ENCODE peak calls at places on chromosomes 13 and 19, in eight cellular contexts. J is HT1080, Z is SIG-M5, M is T-cell, K is fibroblast of pulmonary artery, D is iris pigment epithelial cell, N is AG04449, U is ecto neural progenitor cell. I is an unnamed sample.
A peak's percentile ranks its signal among the peaks of the same experiment; 100 is the strongest.

GRCh38 chr13:36919833-36920611 is at the start of gene SMAD9:
- DNase-seq in J (peak; percentile 10), Z (no peak), M (no peak), K (peak; percentile 73), D (peak; percentile 70), N (no peak), U (peak; percentile 81), I (peak; percentile 28)

GRCh38 chr13:94784066-94784465 is 71.7 kb upstream of the SOX21 start:
- DNase-seq in J (peak; percentile 37), Z (no peak), M (no peak), K (peak; percentile 81), D (peak; percentile 30), N (peak; percentile 16), U (no peak), I (no peak)

GRCh38 chr13:109332501-109333499 is 453.6 kb downstream of the IRS2 start:
- DNase-seq in J (no peak), Z (no peak), M (no peak), K (no peak), D (no peak), N (no peak), U (no peak), I (no peak)

GRCh38 chr19:15022752-15023151 is 26.5 kb upstream of the CASP14 start:
- DNase-seq in J (no peak), Z (no peak), M (no peak), K (no peak), D (no peak), N (no peak), U (no peak), I (no peak)

GRCh38 chr19:23049256-23049655 is 46.3 kb upstream of the ZNF728 start:
- DNase-seq in J (no peak), Z (no peak), M (no peak), K (no peak), D (no peak), N (no peak), U (no peak), I (no peak)

GRCh38 chr19:3670796-3671679 is 29.2 kb downstream of the PIP5K1C start:
- DNase-seq in J (no peak), Z (no peak), M (no peak), K (peak; percentile 89), D (peak; percentile 76), N (no peak), U (no peak), I (no peak)

GRCh38 chr13:109840201-109840892 is 54.0 kb upstream of the IRS2 start:
- DNase-seq in J (peak; percentile 98), Z (peak; percentile 19), M (no peak), K (peak; percentile 39), D (peak; percentile 74), N (no peak), U (peak; percentile 60), I (no peak)

GRCh38 chr13:102670130-102670529 is 24.7 kb downstream of the METTL21C start:
- DNase-seq in J (no peak), Z (no peak), M (no peak), K (no peak), D (no peak), N (no peak), U (no peak), I (no peak)

GRCh38 chr13:36088001-36088400 is 43.2 kb downstream of the DCLK1 start:
- DNase-seq in J (peak; percentile 22), Z (no peak), M (no peak), K (no peak), D (no peak), N (no peak), U (no peak), I (no peak)

GRCh38 chr13:23751195-23751594 is 138.0 kb downstream of the MIPEP start:
- DNase-seq in J (peak; percentile 62), Z (no peak), M (no peak), K (no peak), D (peak; percentile 65), N (no peak), U (no peak), I (no peak)

GRCh38 chr19:54469496-54469934 is 3.6 kb downstream of the CDC42EP5 start:
- DNase-seq in J (no peak), Z (no peak), M (no peak), K (no peak), D (no peak), N (no peak), U (no peak), I (no peak)

GRCh38 chr13:97834255-97834654 is 119.2 kb upstream of the IPO5 start:
- DNase-seq in J (no peak), Z (no peak), M (no peak), K (no peak), D (no peak), N (no peak), U (no peak), I (no peak)

GRCh38 chr13:91078093-91078679 is 269.3 kb upstream of the MIR17HG start:
- DNase-seq in J (peak; percentile 28), Z (no peak), M (no peak), K (peak; percentile 25), D (peak; percentile 3), N (no peak), U (no peak), I (no peak)

GRCh38 chr19:19747357-19748220 is 14.7 kb upstream of the ZNF14 start:
- DNase-seq in J (no peak), Z (no peak), M (no peak), K (no peak), D (no peak), N (no peak), U (peak; percentile 38), I (no peak)

GRCh38 chr19:22144394-22144793 is 52.4 kb downstream of the ZNF676 start:
- DNase-seq in J (no peak), Z (no peak), M (no peak), K (peak; percentile 10), D (peak; percentile 26), N (no peak), U (no peak), I (no peak)

GRCh38 chr19:49835562-49835961 is 15.4 kb upstream of the PTOV1 start:
- DNase-seq in J (no peak), Z (no peak), M (no peak), K (no peak), D (no peak), N (no peak), U (no peak), I (no peak)

GRCh38 chr19:16605552-16605951 is 22.5 kb downstream of the MED26 start:
- DNase-seq in J (no peak), Z (no peak), M (no peak), K (no peak), D (no peak), N (no peak), U (no peak), I (peak; percentile 17)

I was measured in anterior cingulate cortex.